ENCODE peak calls at places on chromosomes 4 and X, in five cellular contexts. A is SK-N-SH, F is small intestine, P is heart left ventricle, X is endothelial cell of umbilical vein. V is an unnamed sample.

GRCh38 chr4:141427726-141428296 is 207.1 kb downstream of the ZNF330 start:
- DNase-seq in A (no peak), F (no peak), P (no peak), X (no peak), V (no peak)

GRCh38 chr4:105765690-105766407 is 57.3 kb downstream of the GSTCD start:
- DNase-seq in A (no peak), F (peak), P (peak), X (peak), V (no peak)

GRCh38 chr4:1315838-1316536 is 26.3 kb downstream of the MAEA start:
- DNase-seq in A (no peak), F (no peak), P (peak), X (no peak), V (no peak)

GRCh38 chr4:94929696-94930095 is 171.9 kb downstream of the BMPR1B start:
- DNase-seq in A (no peak), F (no peak), P (no peak), X (no peak), V (no peak)

GRCh38 chr4:156581693-156582092 is 389.9 kb downstream of the PDGFC start:
- DNase-seq in A (no peak), F (peak), P (no peak), X (peak), V (no peak)

GRCh38 chrX:1486177-1486576 is 33.5 kb upstream of the ASMTL start:
- DNase-seq in A (no peak), F (no peak), P (no peak), X (no peak), V (no peak)

GRCh38 chr4:26321326-26322276 is 787 bp downstream of the RBPJ start:
- DNase-seq in A (peak), F (peak), P (peak), X (peak), V (no peak)

GRCh38 chr4:189313861-189314513 is 626.7 kb upstream of the FRG1 start:
- DNase-seq in A (no peak), F (no peak), P (no peak), X (no peak), V (no peak)

GRCh38 chr4:13968723-13969122 is 341.2 kb upstream of the BOD1L1 start:
- DNase-seq in A (no peak), F (no peak), P (no peak), X (no peak), V (no peak)

GRCh38 chr4:40199999-40200880 is 3.4 kb downstream of the RHOH start:
- DNase-seq in A (no peak), F (peak), P (no peak), X (no peak), V (no peak)

GRCh38 chr4:128837198-128837597 is 27.7 kb downstream of the JADE1 start:
- DNase-seq in A (no peak), F (no peak), P (no peak), X (no peak), V (no peak)

GRCh38 chr4:94721310-94721709 is 36.4 kb upstream of the BMPR1B start:
- DNase-seq in A (no peak), F (no peak), P (no peak), X (no peak), V (no peak)

GRCh38 chr4:94976371-94977011 is 218.7 kb downstream of the BMPR1B start:
- DNase-seq in A (no peak), F (no peak), P (no peak), X (peak), V (no peak)

GRCh38 chr4:140049024-140049923 is 104.7 kb downstream of the MAML3 start:
- DNase-seq in A (peak), F (peak), P (peak), X (peak), V (peak)

GRCh38 chr4:185201983-185202962 is 1.5 kb downstream of the CFAP97 start:
- DNase-seq in A (peak), F (no peak), P (no peak), X (peak), V (no peak)

GRCh38 chr4:78876568-78877320 is 62.5 kb downstream of the PAQR3 start:
- DNase-seq in A (no peak), F (no peak), P (no peak), X (no peak), V (no peak)

GRCh38 chr4:41538017-41538733 is at the start of gene LIMCH1:
- DNase-seq in A (no peak), F (no peak), P (peak), X (no peak), V (peak)

GRCh38 chr4:188658958-188659522 is 519.8 kb downstream of the TRIML1 start:
- DNase-seq in A (no peak), F (no peak), P (no peak), X (no peak), V (peak)

GRCh38 chr4:6917445-6918241 is 8.0 kb downstream of the TBC1D14 start:
- DNase-seq in A (peak), F (peak), P (peak), X (peak), V (no peak)

GRCh38 chrX:17020371-17020770 is 73.9 kb downstream of the REPS2 start:
- DNase-seq in A (no peak), F (no peak), P (no peak), X (no peak), V (no peak)

GRCh38 chr4:182724414-182724813 is 192.8 kb downstream of the DCTD start:
- DNase-seq in A (peak), F (no peak), P (no peak), X (no peak), V (no peak)

GRCh38 chr4:127888559-127888958 is 7.9 kb downstream of the PLK4 start:
- DNase-seq in A (no peak), F (no peak), P (no peak), X (no peak), V (no peak)

GRCh38 chr4:8275511-8275910 is 6.0 kb downstream of the HTRA3 start:
- DNase-seq in A (no peak), F (no peak), P (no peak), X (no peak), V (no peak)

GRCh38 chr4:8276358-8277240 is 7.0 kb downstream of the HTRA3 start:
- DNase-seq in A (no peak), F (no peak), P (peak), X (peak), V (no peak)

GRCh38 chr4:8274066-8274652 is 4.6 kb downstream of the HTRA3 start:
- DNase-seq in A (no peak), F (no peak), P (no peak), X (no peak), V (no peak)

GRCh38 chr4:8273450-8273849 is 3.9 kb downstream of the HTRA3 start:
- DNase-seq in A (no peak), F (no peak), P (no peak), X (no peak), V (no peak)

GRCh38 chr4:8274772-8275241 is 5.3 kb downstream of the HTRA3 start:
- DNase-seq in A (peak), F (peak), P (peak), X (no peak), V (no peak)
- H3K27ac ChIP-seq in A (peak), F (peak), P (peak), X (no peak), V (no peak)

DNA sequence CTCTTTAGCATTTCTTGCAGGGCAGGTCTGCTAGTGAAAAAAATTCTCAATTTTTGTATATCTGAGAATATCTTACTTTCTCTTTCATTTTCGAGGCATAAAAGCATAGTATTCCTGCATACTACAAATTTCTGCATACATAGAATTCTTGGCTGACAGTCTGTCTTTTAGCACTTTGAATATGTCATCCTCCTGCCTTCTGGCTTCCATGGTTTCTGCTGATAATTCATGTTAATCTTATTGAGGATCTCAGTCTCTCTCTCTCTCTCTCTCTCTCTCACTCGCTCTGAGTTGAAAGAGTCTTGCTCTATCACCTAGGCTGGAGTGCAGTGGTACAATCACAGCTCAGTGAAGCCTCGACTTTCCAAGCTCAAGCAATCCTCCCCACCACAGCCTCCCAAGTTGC is 161.1 kb downstream of the FNIP2 start:
- DNase-seq in A (no peak), F (no peak), P (no peak), X (no peak), V (no peak)
- H3K4me3 ChIP-seq in A (no peak), F (no peak), P (no peak), X (no peak), V (no peak)

GRCh38 chr4:16846520-16847117 is 51.8 kb downstream of the LDB2 start:
- DNase-seq in A (no peak), F (no peak), P (no peak), X (no peak), V (no peak)
- H3K27ac ChIP-seq in A (no peak), F (no peak), P (peak), X (no peak), V (peak)

GRCh38 chr4:169200361-169201030 is 70.3 kb downstream of the SH3RF1 start:
- DNase-seq in A (no peak), F (no peak), P (no peak), X (no peak), V (no peak)
- H3K4me3 ChIP-seq in A (no peak), F (no peak), P (no peak), X (no peak), V (no peak)

DNA sequence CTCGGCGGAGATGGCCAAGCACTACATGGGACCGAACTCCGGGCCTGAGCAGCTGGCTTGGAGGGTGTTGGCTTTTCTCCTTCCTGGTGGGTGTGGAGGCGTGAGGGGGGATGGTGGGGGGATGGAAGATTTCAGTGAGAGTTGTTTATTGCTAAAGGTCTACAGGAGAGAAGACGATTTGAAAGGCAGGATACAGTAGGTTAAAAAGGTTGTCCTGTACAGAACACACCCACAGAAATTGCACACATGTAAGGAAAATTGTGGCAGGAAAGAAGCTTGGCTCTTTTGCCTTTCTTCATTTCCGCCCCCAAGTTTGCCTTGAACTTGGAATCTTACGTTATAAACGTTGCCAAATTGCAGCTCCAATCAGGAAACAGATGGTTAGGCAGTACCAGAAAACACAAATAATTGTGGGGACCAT is 74.1 kb upstream of the STOX2 start:
- DNase-seq in A (no peak), F (no peak), P (peak), X (peak), V (no peak)
- H3K27ac ChIP-seq in A (no peak), F (peak), P (peak), X (no peak), V (no peak)

DNA sequence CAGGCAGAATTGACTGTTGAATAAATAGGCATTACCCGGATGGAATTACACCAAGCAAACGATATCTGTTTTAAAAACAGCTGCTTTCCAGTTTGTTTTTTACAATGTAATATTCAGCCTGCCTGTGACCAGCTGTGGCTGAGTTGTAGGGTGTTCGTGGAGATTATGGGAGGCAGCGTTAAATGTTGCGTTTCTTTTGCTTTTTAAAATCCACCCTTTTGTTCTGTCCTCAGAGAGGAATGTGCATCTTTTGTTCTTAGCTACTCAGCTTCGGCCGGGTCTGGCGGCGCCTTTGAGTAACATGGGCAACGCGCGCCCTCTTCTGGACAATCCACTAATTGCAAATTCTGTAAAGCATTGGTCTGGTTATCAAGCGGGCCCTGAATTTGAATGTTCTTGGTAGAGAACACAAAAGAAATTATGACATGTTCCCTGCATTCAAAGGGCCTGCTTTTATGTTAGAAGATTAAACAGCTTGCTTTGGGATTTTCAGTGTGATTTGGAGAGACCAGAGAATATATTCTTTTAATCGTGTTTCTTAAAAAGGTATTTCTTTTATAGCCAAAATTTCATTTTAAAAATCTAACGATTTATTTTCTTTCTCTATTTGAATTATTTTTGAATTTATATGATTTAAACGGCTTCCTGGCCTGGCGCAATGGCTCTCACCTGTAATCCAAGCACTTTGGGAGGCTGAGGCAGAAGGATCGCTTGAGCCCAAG is 76.3 kb upstream of the TRIM2 start:
- DNase-seq in A (peak), F (peak), P (peak), X (peak), V (peak)
- H3K4me3 ChIP-seq in A (no peak), F (no peak), P (no peak), X (no peak), V (no peak)

GRCh38 chr4:27861802-27862201 is 1001.2 kb downstream of the STIM2 start:
- DNase-seq in A (no peak), F (no peak), P (no peak), X (no peak), V (no peak)
- H3K27ac ChIP-seq in A (no peak), F (no peak), P (no peak), X (no peak), V (no peak)

GRCh38 chrX:40169193-40170086 is 71.7 kb upstream of the BCOR start:
- DNase-seq in A (peak), F (peak), P (peak), X (peak), V (no peak)
- H3K4me3 ChIP-seq in A (no peak), F (peak), P (no peak), X (no peak), V (peak)

GRCh38 chrX:39613997-39614679 is 483.6 kb downstream of the BCOR start:
- DNase-seq in A (peak), F (no peak), P (no peak), X (no peak), V (peak)
- H3K27ac ChIP-seq in A (no peak), F (no peak), P (no peak), X (no peak), V (no peak)

V was measured in iPS DF 6.9.